ENCODE peak calls at places on chromosomes 6 and 20, in eight cellular contexts. T is stimulated activated CD8-positive, alpha-beta memory T cell treated with anti-CD3 and anti-CD28 coated beads, Interleukin-7, amount 100 ng/mL, for 48 hours; N is NCI-H774; F is activated naive CD4-positive, alpha-beta T cell; C is astrocyte of the spinal cord; K is epithelial cell of prostate; L is GM13977; Y is choroid plexus epithelial cell. R is an unnamed sample.

GRCh38 chr6:136967874-136968752 is 46.0 kb downstream of the SLC35D3 start:
- DNase-seq in Y (peak), K (peak), L (peak), N (peak), T (peak), F (no peak), C (peak), R (peak)

GRCh38 chr6:18477301-18477941 is 90.3 kb downstream of the RNF144B start:
- DNase-seq in K (no peak), F (no peak), Y (peak), T (no peak), L (no peak), C (peak), N (no peak), R (no peak)

GRCh38 chr6:46184114-46184513 is 13.3 kb upstream of the ENPP5 start:
- DNase-seq in L (no peak), K (no peak), N (no peak), T (no peak), C (peak), Y (peak), F (no peak), R (peak)

GRCh38 chr20:50819344-50819743 is 24.5 kb downstream of the BCAS4 start:
- DNase-seq in C (no peak), T (no peak), Y (no peak), K (no peak), L (no peak), N (no peak), F (no peak), R (no peak)

GRCh38 chr20:63536997-63537524 is at the start of gene PTK6:
- DNase-seq in Y (no peak), L (no peak), N (no peak), C (no peak), K (no peak), T (no peak), F (no peak), R (no peak)

GRCh38 chr6:156658186-156658585 is 119.0 kb upstream of the ARID1B start:
- DNase-seq in Y (peak), N (no peak), T (no peak), K (no peak), F (no peak), L (no peak), C (peak), R (peak)

GRCh38 chr6:3162565-3163247 is 5.4 kb upstream of the TUBB2A start:
- DNase-seq in C (peak), F (no peak), K (no peak), Y (peak), L (peak), T (no peak), N (peak), R (peak)

GRCh38 chr6:157652601-157653363 is 170.3 kb upstream of the SNX9 start:
- DNase-seq in T (no peak), K (no peak), Y (no peak), L (no peak), N (no peak), F (no peak), C (no peak), R (no peak)

GRCh38 chr6:29791786-29792122 is 35.9 kb upstream of the HLA-G start:
- DNase-seq in K (no peak), L (no peak), Y (no peak), F (no peak), T (no peak), C (no peak), N (no peak), R (no peak)

GRCh38 chr6:117483645-117484016 is 1.2 kb downstream of the DCBLD1 start:
- DNase-seq in F (no peak), L (peak), N (peak), K (no peak), T (no peak), Y (peak), C (peak), R (no peak)

GRCh38 chr6:32529697-32530429 is at the start of gene HLA-DRB5:
- DNase-seq in F (no peak), L (no peak), K (no peak), C (no peak), Y (peak), N (no peak), T (no peak), R (no peak)

GRCh38 chr6:81722503-81723223 is 29.8 kb downstream of the TENT5A start:
- DNase-seq in Y (peak), C (no peak), K (no peak), N (no peak), T (no peak), L (no peak), F (no peak), R (no peak)

GRCh38 chr6:45739058-45739457 is 276.6 kb downstream of the CLIC5 start:
- DNase-seq in T (no peak), Y (no peak), C (no peak), F (no peak), N (no peak), K (no peak), L (no peak), R (no peak)

R was measured in retinal pigment epithelial cell.